ENCODE peak calls at places on chromosome 21, in six cellular contexts. V, Q, J, C, K and U are unnamed samples.
A peak's percentile ranks its signal among the peaks of the same experiment; 100 is the strongest.

GRCh38 chr21:25569084-25569483 is 38.2 kb downstream of the MRPL39 start:
- DNase-seq in C (no peak), K (no peak), J (no peak), Q (peak; percentile 56), V (no peak), U (no peak)

GRCh38 chr21:42207426-42207825 is 11.5 kb upstream of the ABCG1 start:
- DNase-seq in K (no peak), Q (no peak), C (no peak), J (no peak), V (no peak), U (peak; percentile 64)

GRCh38 chr21:41562101-41563000 is 54.4 kb upstream of the TMPRSS2 start:
- DNase-seq in K (no peak), Q (no peak), C (peak; percentile 19), J (no peak), V (no peak), U (no peak)

GRCh38 chr21:10521091-10521598 is at the start of gene TPTE:
- DNase-seq in K (peak; percentile 71), V (no peak), C (no peak), J (no peak), Q (no peak), U (no peak)

GRCh38 chr21:34545079-34545884 is 33.3 kb upstream of the KCNE1 start:
- DNase-seq in J (no peak), V (no peak), K (no peak), Q (peak; percentile 73), C (no peak), U (no peak)

GRCh38 chr21:36487641-36488307 is 7.9 kb upstream of the CLDN14 start:
- DNase-seq in J (no peak), C (no peak), Q (peak; percentile 64), V (no peak), K (no peak), U (no peak)

GRCh38 chr21:34280389-34280795 is 83.4 kb upstream of the KCNE2 start:
- DNase-seq in C (no peak), J (no peak), V (peak; percentile 53), Q (no peak), K (no peak), U (no peak)

GRCh38 chr21:35437941-35438340 is 388.8 kb upstream of the RUNX1 start:
- DNase-seq in J (no peak), Q (no peak), C (no peak), K (no peak), V (no peak), U (no peak)

GRCh38 chr21:24428539-24429186 is 1178.6 kb downstream of the MRPL39 start:
- DNase-seq in Q (no peak), J (no peak), C (no peak), K (no peak), V (no peak), U (no peak)

GRCh38 chr21:33262921-33263320 is 3.2 kb upstream of the IL10RB start:
- DNase-seq in Q (no peak), C (no peak), K (no peak), V (no peak), J (no peak), U (no peak)

GRCh38 chr21:34989337-34990151 is 59.6 kb downstream of the RUNX1 start:
- DNase-seq in C (no peak), K (no peak), Q (no peak), J (no peak), V (no peak), U (no peak)

GRCh38 chr21:34022557-34023335 is 50.6 kb upstream of the MRPS6 start:
- DNase-seq in J (no peak), C (no peak), Q (no peak), V (no peak), K (no peak), U (peak; percentile 52)

GRCh38 chr21:35428489-35428888 is 379.4 kb upstream of the RUNX1 start:
- DNase-seq in J (peak; percentile 35), C (no peak), V (no peak), Q (no peak), K (no peak), U (no peak)

GRCh38 chr21:42319368-42319767 is 4.2 kb upstream of the TFF3 start:
- DNase-seq in V (no peak), Q (no peak), C (no peak), K (peak; percentile 89), J (no peak), U (no peak)

GRCh38 chr21:42654179-42654912 is 925 bp downstream of the PDE9A start:
- DNase-seq in V (no peak), K (peak; percentile 77), C (no peak), Q (no peak), J (no peak), U (no peak)

GRCh38 chr21:35528109-35529042 is 479.3 kb upstream of the RUNX1 start:
- DNase-seq in Q (peak; percentile 20), V (peak; percentile 20), K (peak; percentile 90), J (peak; percentile 14), C (no peak), U (peak; percentile 78)

GRCh38 chr21:23522750-23523149 is 2084.5 kb downstream of the MRPL39 start:
- DNase-seq in C (no peak), K (no peak), J (no peak), Q (no peak), V (no peak), U (no peak)

GRCh38 chr21:27819299-27819698 is 852.4 kb upstream of the ADAMTS5 start:
- DNase-seq in J (no peak), V (no peak), K (no peak), Q (no peak), C (no peak), U (no peak)

GRCh38 chr21:21715286-21715969 is 717.2 kb downstream of the NCAM2 start:
- DNase-seq in J (no peak), V (no peak), Q (peak; percentile 93), C (no peak), K (no peak), U (no peak)

GRCh38 chr21:33587792-33588484 is 546 bp downstream of the DONSON start:
- DNase-seq in K (no peak), J (peak; percentile 29), V (peak; percentile 32), C (no peak), Q (peak; percentile 20), U (peak; percentile 59)

GRCh38 chr21:45085700-45086099 is 11.3 kb downstream of the ADARB1 start:
- DNase-seq in K (no peak), J (no peak), Q (no peak), C (no peak), V (no peak), U (no peak)
- H3K4me1 ChIP-seq in K (peaks cover 58% of the 10 kb centered on the region), J (peaks cover 20% of the 10 kb centered on the region), Q (peaks cover 26% of the 10 kb centered on the region), C (no peaks in the 10 kb centered on the region), V (no peaks in the 10 kb centered on the region), U (no peaks in the 10 kb centered on the region)

DNA sequence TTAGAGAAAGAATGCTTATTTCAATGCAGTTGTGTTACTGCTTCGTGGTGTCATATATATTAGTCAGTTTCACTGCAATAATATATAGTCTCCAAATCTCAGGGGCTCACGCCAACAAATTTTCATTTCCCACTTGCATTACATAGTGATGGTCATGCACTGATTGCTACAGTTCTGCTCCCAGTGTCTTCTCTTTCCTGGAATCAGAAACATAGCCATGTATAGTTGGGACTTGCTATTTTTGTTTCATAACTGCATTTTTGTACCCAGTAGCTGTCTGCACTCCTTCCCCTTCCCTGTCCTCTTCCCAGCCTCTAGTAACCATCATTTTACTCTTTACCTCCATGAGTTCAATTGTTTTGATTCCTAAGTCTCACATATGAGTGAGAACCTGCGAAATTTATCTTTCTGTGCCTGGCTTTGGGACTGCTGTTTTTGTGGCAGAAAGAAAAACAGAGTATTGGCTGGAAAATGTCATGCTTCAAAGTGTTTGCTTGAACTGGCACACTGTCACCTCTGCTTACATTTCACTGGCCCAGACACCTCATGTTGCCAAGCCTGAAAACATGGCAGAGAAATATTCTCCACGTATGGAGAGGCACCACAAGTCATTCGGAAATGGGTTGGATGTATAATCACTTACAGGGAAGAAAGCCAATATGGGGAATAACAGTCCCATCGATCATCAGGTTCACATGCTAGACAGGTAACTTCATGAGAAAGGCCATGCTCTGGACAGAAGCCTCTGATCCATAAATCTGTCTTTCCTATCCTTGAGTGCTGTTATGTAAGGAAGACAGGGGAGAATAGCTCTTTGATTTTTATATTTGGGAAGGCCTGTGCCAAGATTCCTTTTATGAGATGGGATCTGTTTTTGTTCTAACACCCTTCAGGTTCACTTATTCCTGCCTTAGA is 60.4 kb upstream of the BACH1 start:
- DNase-seq in C (no peak), V (no peak), Q (peak; percentile 54), J (no peak), K (no peak), U (no peak)
- H3K27ac ChIP-seq in C (no peak overlapping the region), V (no peak overlapping the region), Q (no peak overlapping the region), J (no peak overlapping the region), K (peak overlapping the region; percentile 76), U (no peak overlapping the region)

GRCh38 chr21:37563641-37564340 is 197.2 kb downstream of the DYRK1A start:
- DNase-seq in V (peak; percentile 89), Q (peak; percentile 92), C (peak; percentile 83), K (peak; percentile 99), J (peak; percentile 95), U (peak; percentile 95)
- TF ChIP-seq POLR2A in V (peak; percentile 57), Q (peak; percentile 62), C (peak; percentile 75), K (peak; percentile 5), J (no peak), U (peak; percentile 49)

GRCh38 chr21:43806017-43806710 is 16.8 kb downstream of the RRP1 start:
- DNase-seq in Q (no peak), K (peak; percentile 79), J (no peak), V (no peak), C (no peak), U (no peak)

GRCh38 chr21:43801006-43801783 is 11.8 kb downstream of the RRP1 start:
- DNase-seq in J (no peak), V (no peak), C (no peak), K (peak; percentile 74), Q (no peak), U (no peak)

GRCh38 chr21:43805275-43805800 is 16.0 kb downstream of the RRP1 start:
- DNase-seq in V (no peak), Q (no peak), K (peak; percentile 92), J (no peak), C (no peak), U (peak; percentile 85)

GRCh38 chr21:43802713-43803313 is 13.4 kb downstream of the RRP1 start:
- DNase-seq in Q (no peak), V (no peak), K (peak; percentile 68), C (no peak), J (no peak), U (no peak)

DNA sequence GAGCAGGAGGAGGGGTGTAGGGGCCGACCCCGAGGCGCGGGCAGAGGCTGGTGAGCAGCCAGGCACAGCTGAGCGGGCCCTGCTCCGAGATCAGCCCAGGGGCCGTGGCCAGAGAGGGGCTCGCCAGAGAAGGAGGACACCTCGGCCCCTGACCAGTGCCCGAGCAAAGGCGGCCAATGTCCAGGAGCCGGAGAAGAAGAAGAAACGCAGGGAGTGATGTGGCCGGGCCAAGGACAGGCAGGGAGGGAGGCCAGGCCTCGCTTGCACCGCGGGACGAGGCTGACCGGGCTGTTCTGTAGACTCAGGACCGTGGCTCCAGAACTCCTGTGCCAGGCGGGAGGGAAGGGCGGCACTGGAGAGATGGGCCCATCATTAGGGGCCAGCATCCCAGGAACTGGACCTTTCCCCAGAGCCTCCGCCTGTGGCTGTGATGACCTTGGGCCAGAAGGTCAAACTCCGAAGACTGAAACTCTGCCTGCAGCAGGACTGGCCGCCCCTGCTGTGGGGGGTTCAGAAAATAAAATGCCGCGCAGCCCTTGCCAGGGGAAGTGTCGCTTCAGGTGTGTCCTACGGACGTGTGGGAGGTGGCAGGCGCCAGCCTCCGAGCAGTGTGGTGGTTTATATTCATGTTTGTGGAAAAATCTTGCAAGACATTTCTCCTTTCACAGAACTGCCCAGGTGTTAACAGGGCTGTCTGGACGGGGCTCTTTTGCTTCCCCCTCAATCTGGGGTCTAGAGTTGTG is 14.4 kb downstream of the RRP1 start:
- DNase-seq in J (no peak), Q (no peak), V (no peak), K (peak; percentile 77), C (no peak), U (no peak)
- H3K4me1 ChIP-seq in J (no peaks in the 10 kb centered on the region), Q (no peaks in the 10 kb centered on the region), V (no peaks in the 10 kb centered on the region), K (peaks cover 28% of the 10 kb centered on the region), C (no peaks in the 10 kb centered on the region), U (no peaks in the 10 kb centered on the region)